ENCODE peak calls at places on chromosomes 16 and 17, in six cellular contexts. B is endothelial cell of umbilical vein, N is A549, T is K562, X is GM12878, E is HepG2. F is an unnamed sample.

GRCh38 chr16:65312795-65313194 is 190.9 kb upstream of the CDH11 start:
- DNase-seq in B (no peak), N (no peak), T (no peak), X (no peak), E (no peak), F (no peak)

GRCh38 chr17:77125432-77125901 is 15.3 kb upstream of the SEC14L1 start:
- DNase-seq in B (peak), N (peak), T (no peak), X (no peak), E (peak), F (no peak)

GRCh38 chr16:19400709-19401108 is 17.0 kb upstream of the TMC5 start:
- DNase-seq in B (no peak), N (no peak), T (no peak), X (no peak), E (no peak), F (no peak)

GRCh38 chr16:14310519-14310991 is 239.4 kb downstream of the MRTFB start:
- DNase-seq in B (no peak), N (peak), T (peak), X (peak), E (peak), F (peak)

GRCh38 chr16:10265770-10266615 is 83.8 kb upstream of the GRIN2A start:
- DNase-seq in B (no peak), N (no peak), T (no peak), X (no peak), E (peak), F (no peak)

GRCh38 chr17:18226284-18226945 is 980 bp downstream of the LLGL1 start:
- DNase-seq in B (no peak), N (no peak), T (no peak), X (no peak), E (no peak), F (peak)

GRCh38 chr17:72069744-72070143 is 51.1 kb upstream of the SOX9 start:
- DNase-seq in B (no peak), N (no peak), T (no peak), X (no peak), E (no peak), F (no peak)

GRCh38 chr16:24013733-24014645 is 178.2 kb downstream of the PRKCB start:
- DNase-seq in B (no peak), N (no peak), T (no peak), X (peak), E (no peak), F (peak)

GRCh38 chr17:55275894-55276804 is 11.4 kb downstream of the HLF start:
- DNase-seq in B (no peak), N (no peak), T (no peak), X (no peak), E (peak), F (no peak)

GRCh38 chr16:27233731-27234130 is 30.4 kb downstream of the KDM8 start:
- DNase-seq in B (no peak), N (no peak), T (no peak), X (no peak), E (no peak), F (no peak)

GRCh38 chr16:27231692-27232060 is 28.4 kb downstream of the KDM8 start:
- DNase-seq in B (no peak), N (no peak), T (no peak), X (no peak), E (no peak), F (no peak)

GRCh38 chr16:27230562-27230991 is 27.3 kb downstream of the KDM8 start:
- DNase-seq in B (no peak), N (no peak), T (no peak), X (no peak), E (no peak), F (peak)

GRCh38 chr16:27232875-27233605 is 29.7 kb downstream of the KDM8 start:
- DNase-seq in B (no peak), N (no peak), T (no peak), X (no peak), E (no peak), F (no peak)

DNA sequence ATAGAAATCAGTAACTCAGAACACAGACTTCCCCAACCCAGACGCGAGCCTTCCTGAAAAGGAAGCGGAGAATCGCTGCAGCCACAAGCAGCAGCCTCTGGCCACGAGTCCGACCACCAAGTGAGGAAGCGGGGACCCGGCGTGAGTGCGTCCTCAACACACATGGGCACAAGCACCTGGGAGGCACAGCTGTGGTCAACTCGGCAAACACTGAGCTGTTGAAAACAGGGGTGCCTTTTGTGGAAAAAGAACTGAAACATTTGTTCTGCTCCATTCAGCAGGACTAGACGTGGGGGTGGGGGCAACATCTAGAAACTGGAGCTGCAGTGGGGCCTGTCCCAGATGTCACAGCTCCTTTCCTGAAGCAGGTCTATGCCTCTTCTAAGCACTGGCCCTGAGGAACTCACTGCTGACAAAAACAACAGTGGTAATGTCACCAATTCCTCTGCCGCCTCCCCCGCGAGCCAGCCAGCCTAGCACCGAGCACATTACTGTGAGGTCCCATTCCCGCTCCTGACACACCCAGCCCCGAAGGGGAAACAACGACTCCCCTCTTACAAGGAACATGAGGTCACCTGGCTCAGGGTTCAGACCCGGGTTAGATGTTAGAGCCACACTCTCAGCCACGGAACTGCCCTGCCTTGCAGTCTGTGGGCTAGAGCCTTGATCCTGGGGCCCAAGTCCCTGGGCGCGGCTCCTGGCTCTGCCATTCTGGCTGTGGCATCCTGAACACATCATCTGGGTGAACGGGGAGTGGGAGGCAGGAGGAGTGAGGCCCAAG is 28.9 kb downstream of the KDM8 start:
- DNase-seq in B (no peak), N (no peak), T (no peak), X (peak), E (no peak), F (peak)
- H3K4me3 ChIP-seq in B (no peak), N (no peak), T (no peak), X (no peak), E (no peak), F (no peak)

GRCh38 chr16:49409121-49409520 is 35.5 kb downstream of the C16orf78 start:
- DNase-seq in B (no peak), N (no peak), T (no peak), X (no peak), E (no peak), F (no peak)

GRCh38 chr16:49400611-49401010 is 27.0 kb downstream of the C16orf78 start:
- DNase-seq in B (no peak), N (no peak), T (no peak), X (no peak), E (no peak), F (no peak)

GRCh38 chr16:49410226-49410625 is 36.6 kb downstream of the C16orf78 start:
- DNase-seq in B (no peak), N (no peak), T (no peak), X (no peak), E (no peak), F (peak)

GRCh38 chr16:49407873-49408565 is 34.4 kb downstream of the C16orf78 start:
- DNase-seq in B (peak), N (peak), T (peak), X (peak), E (peak), F (peak)

GRCh38 chr16:49405123-49405522 is 31.5 kb downstream of the C16orf78 start:
- DNase-seq in B (no peak), N (no peak), T (no peak), X (no peak), E (no peak), F (no peak)
- TF ChIP-seq CTCF in B (no peak), N (no peak), T (no peak), X (no peak), E (no peak), F (no peak)

DNA sequence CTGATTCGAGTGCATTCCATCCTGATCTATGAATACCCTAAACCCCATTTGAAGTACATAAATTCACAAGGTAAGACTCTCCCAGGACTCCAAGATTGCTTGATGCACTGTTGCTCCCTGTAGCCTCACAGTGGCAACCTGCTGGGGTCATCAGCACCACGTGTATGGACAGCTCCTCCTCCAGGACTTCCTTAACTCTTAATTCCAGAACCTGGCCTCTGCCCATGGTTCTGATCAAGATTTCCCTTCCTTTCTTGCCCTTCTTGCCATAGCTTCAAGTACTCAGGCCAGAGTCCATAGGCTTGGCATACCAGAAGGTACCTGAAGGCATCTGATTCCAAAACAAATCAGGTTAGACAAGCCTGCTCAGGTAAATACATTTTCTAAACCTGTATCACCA is 34.0 kb upstream of the NLK start:
- DNase-seq in B (peak), N (peak), T (peak), X (no peak), E (peak), F (peak)
- TF ChIP-seq MYC in B (no peak), N (no peak), T (no peak), X (no peak), E (no peak), F (no peak)

DNA sequence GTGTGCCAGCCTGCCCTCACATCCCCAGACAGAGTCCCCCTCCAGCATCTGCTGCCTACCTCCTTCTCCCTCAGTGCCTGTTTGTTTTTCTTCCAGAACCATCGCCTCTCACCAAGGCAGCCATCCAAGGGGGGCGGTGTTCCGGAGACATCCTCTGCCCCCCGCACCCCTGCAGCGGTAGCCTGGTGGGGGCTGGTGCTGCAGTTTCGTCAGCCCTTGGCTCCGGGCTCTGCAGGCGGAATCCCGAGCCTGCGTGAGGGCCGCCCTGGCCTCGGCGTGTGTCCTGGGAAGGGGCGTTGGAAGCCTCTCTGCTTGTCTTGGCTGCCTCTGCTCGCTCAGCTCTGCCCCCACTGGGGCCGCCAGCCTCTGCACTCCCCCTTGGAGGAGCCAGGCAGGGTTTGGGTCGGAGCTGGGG is 126.0 kb upstream of the CIBAR2 start:
- DNase-seq in B (peak), N (no peak), T (no peak), X (no peak), E (no peak), F (no peak)
- H3K4me3 ChIP-seq in B (no peak), N (no peak), T (no peak), X (no peak), E (no peak), F (no peak)

DNA sequence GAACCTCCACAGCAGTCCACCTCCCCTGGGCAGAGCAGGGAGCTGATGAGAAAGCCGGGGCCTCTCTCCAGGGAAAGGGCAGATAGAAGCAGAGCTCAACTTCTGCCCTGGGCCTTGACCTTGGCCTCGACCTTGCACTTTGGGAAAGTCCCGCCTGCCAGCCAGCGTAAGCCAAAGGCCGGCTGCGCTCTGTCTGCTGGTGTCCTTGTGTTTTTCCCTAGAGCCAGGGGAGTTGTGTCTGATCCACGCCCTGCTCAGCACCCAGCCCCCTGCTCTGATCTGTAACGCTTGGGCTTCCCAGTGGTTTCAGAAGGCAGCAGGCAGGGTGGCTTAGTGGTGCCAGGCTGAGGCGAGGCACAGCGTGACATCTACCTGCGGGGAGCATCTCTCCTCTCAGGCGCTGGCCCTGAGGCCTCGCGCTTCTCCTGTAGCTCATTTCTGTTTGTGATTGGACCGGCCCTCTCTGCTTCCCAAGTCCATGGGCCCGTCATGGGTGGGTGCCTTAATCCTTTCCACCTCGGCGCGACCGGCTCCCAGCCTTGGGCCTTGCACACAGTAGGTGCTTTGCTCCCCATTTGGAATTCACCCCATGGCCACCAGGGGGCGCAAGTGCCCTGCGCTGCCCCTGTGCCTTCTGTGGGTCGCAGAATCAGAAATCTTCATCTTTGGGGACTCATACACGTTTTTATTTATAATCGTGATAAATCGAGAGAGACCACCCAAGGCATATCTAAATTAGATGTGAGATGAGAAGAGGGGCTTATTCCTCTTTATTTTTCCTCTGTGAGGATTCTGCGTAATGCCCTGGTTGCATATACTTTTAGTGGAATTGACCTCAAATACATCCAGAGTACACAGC is 24.2 kb downstream of the SGSH start:
- DNase-seq in B (peak), N (no peak), T (peak), X (no peak), E (peak), F (peak)
- TF ChIP-seq CTCF in B (peak), N (peak), T (peak), X (peak), E (peak), F (peak)

GRCh38 chr17:5789443-5789842 is 205.1 kb upstream of the NLRP1 start:
- DNase-seq in B (no peak), N (no peak), T (no peak), X (no peak), E (no peak), F (no peak)
- TF ChIP-seq MYC in B (no peak), N (no peak), T (no peak), X (no peak), E (no peak), F (no peak)

DNA sequence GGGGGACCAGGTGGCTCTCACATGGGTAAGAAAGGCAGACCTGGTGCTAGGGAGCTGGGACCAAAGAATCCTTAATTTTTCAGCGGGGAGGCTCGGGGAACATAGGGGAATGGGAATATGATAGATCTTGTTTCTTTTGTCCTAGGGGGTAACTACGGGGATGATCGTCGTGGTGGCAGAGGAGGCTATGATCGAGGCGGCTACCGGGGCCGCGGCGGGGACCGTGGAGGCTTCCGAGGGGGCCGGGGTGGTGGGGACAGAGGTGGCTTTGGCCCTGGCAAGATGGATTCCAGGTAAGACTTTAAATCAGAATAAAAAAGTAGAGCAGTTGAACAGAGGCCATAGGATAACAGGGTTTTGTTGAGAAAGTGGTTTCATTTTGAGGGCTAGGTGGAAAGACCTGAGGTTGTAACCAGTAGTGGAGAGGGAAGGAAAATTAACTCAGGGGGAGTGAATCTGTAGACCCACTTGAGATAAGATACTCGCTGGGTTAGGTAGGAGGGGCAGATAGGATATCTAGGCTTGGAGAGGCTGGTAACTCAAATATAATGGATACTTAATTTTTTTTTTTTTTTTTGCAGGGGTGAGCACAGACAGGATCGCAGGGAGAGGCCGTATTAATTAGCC is 11.0 kb downstream of the FUS start:
- DNase-seq in B (no peak), N (no peak), T (no peak), X (no peak), E (no peak), F (no peak)
- H3K4me3 ChIP-seq in B (no peak), N (no peak), T (no peak), X (no peak), E (no peak), F (no peak)

DNA sequence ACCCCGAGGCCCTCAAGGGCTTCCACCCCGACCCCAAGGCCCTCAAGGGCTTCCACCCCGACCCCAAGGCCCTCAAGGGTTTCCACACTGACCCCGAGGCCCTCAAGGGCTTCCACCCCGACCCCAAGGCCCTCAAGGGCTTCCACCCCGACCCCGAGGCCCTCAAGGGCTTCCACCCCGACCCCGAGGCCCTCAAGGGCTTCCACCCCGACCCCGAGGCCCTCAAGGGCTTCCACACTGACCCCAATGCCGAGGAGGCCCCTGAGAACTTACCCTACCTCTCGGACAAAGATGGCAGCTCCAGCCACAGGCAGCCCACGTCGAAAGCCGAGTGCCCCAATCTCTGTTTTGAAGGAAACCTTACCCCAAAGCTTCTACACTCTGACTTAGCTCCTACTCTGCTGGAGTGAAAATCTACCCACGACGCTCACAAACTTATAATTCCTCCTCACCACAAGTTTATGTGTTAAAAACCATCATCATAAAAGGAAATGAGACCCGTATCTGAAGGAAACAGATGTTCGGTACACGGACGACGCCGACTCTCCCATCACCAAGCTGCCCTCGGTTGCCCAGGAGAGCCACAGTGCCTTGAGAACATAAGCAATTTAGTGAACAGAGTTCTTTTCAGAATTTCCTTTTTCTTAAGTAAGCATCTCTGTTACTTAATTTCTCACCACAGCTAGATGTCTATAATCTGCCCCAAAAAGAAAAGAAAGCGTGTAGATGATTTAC is 61.3 kb upstream of the RPH3AL start:
- DNase-seq in B (peak), N (no peak), T (no peak), X (no peak), E (no peak), F (no peak)
- TF ChIP-seq CTCF in B (no peak), N (no peak), T (no peak), X (no peak), E (no peak), F (no peak)

DNA sequence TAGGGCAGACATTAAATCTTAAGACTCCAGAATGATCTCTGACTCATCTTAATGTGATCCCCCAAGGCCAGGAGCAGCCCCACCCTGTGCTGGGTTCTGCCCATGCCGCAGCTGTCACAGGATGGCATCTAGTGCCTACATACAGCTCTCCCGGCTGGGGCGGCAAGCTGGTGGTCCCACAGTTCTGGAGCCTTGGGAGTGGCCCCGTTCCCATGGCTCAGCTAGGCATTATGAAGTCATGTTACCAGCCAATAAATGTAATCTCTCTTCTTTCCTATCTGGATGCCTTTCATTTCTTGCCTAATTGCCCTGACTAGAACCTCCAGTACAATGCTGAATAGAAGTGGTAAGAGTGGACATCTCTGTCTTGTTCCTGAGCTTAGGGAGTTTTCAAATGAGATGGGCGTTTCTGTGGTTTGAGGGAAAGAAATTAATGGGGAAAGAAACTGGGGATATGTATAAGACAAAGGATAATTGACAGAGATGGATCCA is 95.7 kb upstream of the DNAH17 start:
- DNase-seq in B (no peak), N (no peak), T (no peak), X (no peak), E (no peak), F (no peak)
- TF ChIP-seq MYC in B (no peak), N (no peak), T (no peak), X (no peak), E (no peak), F (no peak)